ENCODE peak calls at places on chromosomes 13 and 19, in ten cellular contexts. One of them, this sample, is unnamed.

GRCh38 chr19:41447732-41448332 is 4.9 kb downstream of the ERICH4 start:
- DNase-seq in heart right ventricle: no peak
- DNase-seq in posterior vena cava: no peak
- DNase-seq in anterior cingulate cortex: no peak
- DNase-seq in nephron progenitor cell: no peak
- DNase-seq in CD8-positive, alpha-beta T cell: no peak
- DNase-seq in lung: no peak
- DNase-seq in WERI-Rb-1: no peak
- DNase-seq in sigmoid colon: no peak
- DNase-seq in amygdala: no peak
- DNase-seq in this sample: no peak

GRCh38 chr19:39926170-39926755 is 8.2 kb downstream of the FCGBP start:
- DNase-seq in amygdala: no peak
- DNase-seq in heart right ventricle: no peak
- DNase-seq in sigmoid colon: no peak
- DNase-seq in anterior cingulate cortex: no peak
- DNase-seq in posterior vena cava: no peak
- DNase-seq in nephron progenitor cell: no peak
- DNase-seq in CD8-positive, alpha-beta T cell: no peak
- DNase-seq in WERI-Rb-1: no peak
- DNase-seq in lung: no peak
- DNase-seq in this sample: no peak

GRCh38 chr13:39317284-39317683 is 279.0 kb downstream of the NHLRC3 start:
- DNase-seq in amygdala: no peak
- DNase-seq in posterior vena cava: peak; percentile 78
- DNase-seq in WERI-Rb-1: no peak
- DNase-seq in CD8-positive, alpha-beta T cell: no peak
- DNase-seq in anterior cingulate cortex: no peak
- DNase-seq in nephron progenitor cell: no peak
- DNase-seq in heart right ventricle: peak; percentile 43
- DNase-seq in lung: no peak
- DNase-seq in sigmoid colon: peak; percentile 77
- DNase-seq in this sample: no peak

GRCh38 chr19:50716178-50717025 is 3.2 kb downstream of the SHANK1 start:
- DNase-seq in nephron progenitor cell: no peak
- DNase-seq in sigmoid colon: no peak
- DNase-seq in heart right ventricle: no peak
- DNase-seq in lung: no peak
- DNase-seq in posterior vena cava: no peak
- DNase-seq in anterior cingulate cortex: no peak
- DNase-seq in amygdala: no peak
- DNase-seq in CD8-positive, alpha-beta T cell: no peak
- DNase-seq in WERI-Rb-1: no peak
- DNase-seq in this sample: no peak

GRCh38 chr13:36795463-36795862 is 23.6 kb upstream of the RFXAP start:
- DNase-seq in amygdala: no peak
- DNase-seq in anterior cingulate cortex: no peak
- DNase-seq in sigmoid colon: no peak
- DNase-seq in posterior vena cava: no peak
- DNase-seq in nephron progenitor cell: no peak
- DNase-seq in CD8-positive, alpha-beta T cell: no peak
- DNase-seq in lung: no peak
- DNase-seq in heart right ventricle: no peak
- DNase-seq in WERI-Rb-1: no peak
- DNase-seq in this sample: no peak

GRCh38 chr19:5138606-5139594 is 170.0 kb downstream of the KDM4B start:
- DNase-seq in anterior cingulate cortex: no peak
- DNase-seq in WERI-Rb-1: no peak
- DNase-seq in lung: peak; percentile 46
- DNase-seq in CD8-positive, alpha-beta T cell: peak; percentile 68
- DNase-seq in amygdala: no peak
- DNase-seq in posterior vena cava: peak; percentile 91
- DNase-seq in nephron progenitor cell: no peak
- DNase-seq in heart right ventricle: peak; percentile 62
- DNase-seq in sigmoid colon: no peak
- DNase-seq in this sample: peak; percentile 70

GRCh38 chr13:45879666-45880065 is 28.1 kb upstream of the SIAH3 start:
- DNase-seq in anterior cingulate cortex: no peak
- DNase-seq in WERI-Rb-1: peak; percentile 77
- DNase-seq in heart right ventricle: peak; percentile 47
- DNase-seq in nephron progenitor cell: peak; percentile 34
- DNase-seq in amygdala: no peak
- DNase-seq in CD8-positive, alpha-beta T cell: no peak
- DNase-seq in posterior vena cava: no peak
- DNase-seq in sigmoid colon: no peak
- DNase-seq in lung: no peak
- DNase-seq in this sample: no peak

GRCh38 chr19:54475706-54476105 is 2.6 kb upstream of the CDC42EP5 start:
- DNase-seq in lung: no peak
- DNase-seq in anterior cingulate cortex: no peak
- DNase-seq in amygdala: no peak
- DNase-seq in nephron progenitor cell: no peak
- DNase-seq in WERI-Rb-1: no peak
- DNase-seq in sigmoid colon: no peak
- DNase-seq in heart right ventricle: no peak
- DNase-seq in CD8-positive, alpha-beta T cell: no peak
- DNase-seq in posterior vena cava: peak; percentile 66
- DNase-seq in this sample: no peak

GRCh38 chr13:26998265-26998664 is 173.3 kb downstream of the USP12 start:
- DNase-seq in CD8-positive, alpha-beta T cell: no peak
- DNase-seq in sigmoid colon: no peak
- DNase-seq in posterior vena cava: no peak
- DNase-seq in anterior cingulate cortex: no peak
- DNase-seq in nephron progenitor cell: no peak
- DNase-seq in heart right ventricle: no peak
- DNase-seq in amygdala: no peak
- DNase-seq in WERI-Rb-1: no peak
- DNase-seq in lung: no peak
- DNase-seq in this sample: no peak

GRCh38 chr19:30367001-30367400 is 5.2 kb upstream of the ZNF536 start:
- DNase-seq in WERI-Rb-1: no peak
- DNase-seq in nephron progenitor cell: no peak
- DNase-seq in lung: no peak
- DNase-seq in sigmoid colon: no peak
- DNase-seq in CD8-positive, alpha-beta T cell: no peak
- DNase-seq in posterior vena cava: peak; percentile 51
- DNase-seq in amygdala: no peak
- DNase-seq in anterior cingulate cortex: no peak
- DNase-seq in heart right ventricle: no peak
- DNase-seq in this sample: no peak

GRCh38 chr13:109740121-109740520 is 46.3 kb downstream of the IRS2 start:
- DNase-seq in anterior cingulate cortex: no peak
- DNase-seq in lung: no peak
- DNase-seq in WERI-Rb-1: no peak
- DNase-seq in sigmoid colon: no peak
- DNase-seq in CD8-positive, alpha-beta T cell: no peak
- DNase-seq in posterior vena cava: no peak
- DNase-seq in nephron progenitor cell: no peak
- DNase-seq in amygdala: no peak
- DNase-seq in heart right ventricle: no peak
- DNase-seq in this sample: no peak

GRCh38 chr13:49585220-49586157 is at the start of gene RCBTB1:
- DNase-seq in posterior vena cava: peak; percentile 86
- DNase-seq in amygdala: peak; percentile 45
- DNase-seq in WERI-Rb-1: peak; percentile 49
- DNase-seq in lung: peak; percentile 77
- DNase-seq in nephron progenitor cell: peak; percentile 78
- DNase-seq in sigmoid colon: peak; percentile 79
- DNase-seq in anterior cingulate cortex: peak; percentile 84
- DNase-seq in CD8-positive, alpha-beta T cell: peak; percentile 63
- DNase-seq in heart right ventricle: peak; percentile 42
- DNase-seq in this sample: peak; percentile 69

GRCh38 chr19:7505288-7505681 is 10.6 kb upstream of the ZNF358 start:
- DNase-seq in sigmoid colon: no peak
- DNase-seq in CD8-positive, alpha-beta T cell: no peak
- DNase-seq in posterior vena cava: no peak
- DNase-seq in lung: no peak
- DNase-seq in anterior cingulate cortex: no peak
- DNase-seq in WERI-Rb-1: no peak
- DNase-seq in nephron progenitor cell: no peak
- DNase-seq in heart right ventricle: no peak
- DNase-seq in amygdala: no peak
- DNase-seq in this sample: no peak

GRCh38 chr19:42255766-42256750 is 1.1 kb upstream of the ERF start:
- DNase-seq in amygdala: peak; percentile 27
- DNase-seq in WERI-Rb-1: peak; percentile 28
- DNase-seq in nephron progenitor cell: peak; percentile 48
- DNase-seq in CD8-positive, alpha-beta T cell: no peak
- DNase-seq in sigmoid colon: peak; percentile 84
- DNase-seq in anterior cingulate cortex: peak; percentile 40
- DNase-seq in heart right ventricle: peak; percentile 83
- DNase-seq in lung: no peak
- DNase-seq in posterior vena cava: no peak
- DNase-seq in this sample: no peak

GRCh38 chr13:76383671-76384461 is 502.3 kb downstream of the KCTD12 start:
- DNase-seq in CD8-positive, alpha-beta T cell: no peak
- DNase-seq in heart right ventricle: peak; percentile 17
- DNase-seq in posterior vena cava: no peak
- DNase-seq in lung: peak; percentile 58
- DNase-seq in sigmoid colon: peak; percentile 67
- DNase-seq in amygdala: no peak
- DNase-seq in nephron progenitor cell: no peak
- DNase-seq in anterior cingulate cortex: no peak
- DNase-seq in WERI-Rb-1: no peak
- DNase-seq in this sample: no peak

GRCh38 chr19:33085570-33086128 is 4.7 kb downstream of the GPATCH1 start:
- DNase-seq in amygdala: no peak
- DNase-seq in nephron progenitor cell: no peak
- DNase-seq in anterior cingulate cortex: no peak
- DNase-seq in heart right ventricle: no peak
- DNase-seq in lung: no peak
- DNase-seq in CD8-positive, alpha-beta T cell: no peak
- DNase-seq in WERI-Rb-1: no peak
- DNase-seq in posterior vena cava: peak; percentile 18
- DNase-seq in sigmoid colon: no peak
- DNase-seq in this sample: no peak

GRCh38 chr13:23146811-23147245 is 34.0 kb upstream of the SGCG start:
- DNase-seq in anterior cingulate cortex: no peak
- DNase-seq in WERI-Rb-1: no peak
- DNase-seq in CD8-positive, alpha-beta T cell: no peak
- DNase-seq in posterior vena cava: no peak
- DNase-seq in heart right ventricle: no peak
- DNase-seq in amygdala: no peak
- DNase-seq in lung: no peak
- DNase-seq in sigmoid colon: no peak
- DNase-seq in nephron progenitor cell: no peak
- DNase-seq in this sample: no peak

GRCh38 chr13:79749985-79750551 is 269.1 kb downstream of the NDFIP2 start:
- DNase-seq in heart right ventricle: peak; percentile 53
- DNase-seq in posterior vena cava: no peak
- DNase-seq in sigmoid colon: peak; percentile 93
- DNase-seq in WERI-Rb-1: no peak
- DNase-seq in lung: peak; percentile 87
- DNase-seq in amygdala: no peak
- DNase-seq in CD8-positive, alpha-beta T cell: no peak
- DNase-seq in nephron progenitor cell: no peak
- DNase-seq in anterior cingulate cortex: no peak
- DNase-seq in this sample: no peak

GRCh38 chr13:95676100-95676774 is 702 bp upstream of the DNAJC3 start:
- DNase-seq in sigmoid colon: no peak
- DNase-seq in anterior cingulate cortex: no peak
- DNase-seq in CD8-positive, alpha-beta T cell: peak; percentile 12
- DNase-seq in amygdala: no peak
- DNase-seq in lung: no peak
- DNase-seq in WERI-Rb-1: peak; percentile 48
- DNase-seq in nephron progenitor cell: no peak
- DNase-seq in posterior vena cava: no peak
- DNase-seq in heart right ventricle: peak; percentile 10
- DNase-seq in this sample: no peak

GRCh38 chr19:46761418-46761831 is 15.2 kb upstream of the STRN4 start:
- DNase-seq in CD8-positive, alpha-beta T cell: no peak
- DNase-seq in lung: no peak
- DNase-seq in heart right ventricle: no peak
- DNase-seq in anterior cingulate cortex: no peak
- DNase-seq in WERI-Rb-1: no peak
- DNase-seq in nephron progenitor cell: no peak
- DNase-seq in amygdala: no peak
- DNase-seq in sigmoid colon: no peak
- DNase-seq in posterior vena cava: no peak
- DNase-seq in this sample: no peak

GRCh38 chr13:65855276-65855675 is 1374.9 kb downstream of the PCDH9 start:
- DNase-seq in amygdala: no peak
- DNase-seq in WERI-Rb-1: no peak
- DNase-seq in lung: no peak
- DNase-seq in CD8-positive, alpha-beta T cell: no peak
- DNase-seq in nephron progenitor cell: no peak
- DNase-seq in anterior cingulate cortex: no peak
- DNase-seq in sigmoid colon: no peak
- DNase-seq in heart right ventricle: no peak
- DNase-seq in posterior vena cava: no peak
- DNase-seq in this sample: no peak

GRCh38 chr19:2608602-2608922 is 93.9 kb downstream of the GNG7 start:
- DNase-seq in lung: no peak
- DNase-seq in posterior vena cava: no peak
- DNase-seq in sigmoid colon: no peak
- DNase-seq in nephron progenitor cell: no peak
- DNase-seq in amygdala: no peak
- DNase-seq in CD8-positive, alpha-beta T cell: no peak
- DNase-seq in WERI-Rb-1: no peak
- DNase-seq in heart right ventricle: no peak
- DNase-seq in anterior cingulate cortex: no peak
- DNase-seq in this sample: no peak

GRCh38 chr13:53946500-53946899 is 917.9 kb downstream of the OLFM4 start:
- DNase-seq in WERI-Rb-1: no peak
- DNase-seq in heart right ventricle: no peak
- DNase-seq in posterior vena cava: no peak
- DNase-seq in amygdala: no peak
- DNase-seq in anterior cingulate cortex: no peak
- DNase-seq in CD8-positive, alpha-beta T cell: no peak
- DNase-seq in sigmoid colon: no peak
- DNase-seq in nephron progenitor cell: no peak
- DNase-seq in lung: no peak
- DNase-seq in this sample: no peak

GRCh38 chr13:23514076-23514475 is 56.1 kb upstream of the TNFRSF19 start:
- DNase-seq in lung: no peak
- DNase-seq in WERI-Rb-1: no peak
- DNase-seq in posterior vena cava: no peak
- DNase-seq in nephron progenitor cell: no peak
- DNase-seq in sigmoid colon: no peak
- DNase-seq in CD8-positive, alpha-beta T cell: no peak
- DNase-seq in amygdala: no peak
- DNase-seq in heart right ventricle: no peak
- DNase-seq in anterior cingulate cortex: no peak
- DNase-seq in this sample: no peak

GRCh38 chr19:42693760-42694350 is 46.4 kb downstream of the PSG3 start:
- DNase-seq in posterior vena cava: no peak
- DNase-seq in anterior cingulate cortex: no peak
- DNase-seq in heart right ventricle: no peak
- DNase-seq in sigmoid colon: no peak
- DNase-seq in lung: no peak
- DNase-seq in CD8-positive, alpha-beta T cell: no peak
- DNase-seq in nephron progenitor cell: no peak
- DNase-seq in amygdala: no peak
- DNase-seq in WERI-Rb-1: peak; percentile 35
- DNase-seq in this sample: no peak

GRCh38 chr19:2624537-2625091 is 77.9 kb downstream of the GNG7 start:
- DNase-seq in sigmoid colon: peak; percentile 60
- DNase-seq in lung: no peak
- DNase-seq in WERI-Rb-1: peak; percentile 49
- DNase-seq in heart right ventricle: peak; percentile 64
- DNase-seq in nephron progenitor cell: peak; percentile 50
- DNase-seq in anterior cingulate cortex: no peak
- DNase-seq in posterior vena cava: no peak
- DNase-seq in amygdala: no peak
- DNase-seq in CD8-positive, alpha-beta T cell: no peak
- DNase-seq in this sample: no peak

GRCh38 chr19:34560229-34560628 is 78.7 kb downstream of the WTIP start:
- DNase-seq in lung: no peak
- DNase-seq in nephron progenitor cell: no peak
- DNase-seq in anterior cingulate cortex: no peak
- DNase-seq in CD8-positive, alpha-beta T cell: no peak
- DNase-seq in WERI-Rb-1: no peak
- DNase-seq in amygdala: no peak
- DNase-seq in sigmoid colon: no peak
- DNase-seq in heart right ventricle: no peak
- DNase-seq in posterior vena cava: no peak
- DNase-seq in this sample: no peak

GRCh38 chr13:85597790-85598500 is 201.3 kb downstream of the SLITRK6 start:
- DNase-seq in CD8-positive, alpha-beta T cell: no peak
- DNase-seq in anterior cingulate cortex: no peak
- DNase-seq in sigmoid colon: no peak
- DNase-seq in nephron progenitor cell: no peak
- DNase-seq in amygdala: no peak
- DNase-seq in WERI-Rb-1: no peak
- DNase-seq in lung: no peak
- DNase-seq in posterior vena cava: no peak
- DNase-seq in heart right ventricle: no peak
- DNase-seq in this sample: no peak